ENCODE peak calls at places on chromosome 15, in six cellular contexts. D, B, X, T, M and Y are unnamed samples.
A peak's percentile ranks its signal among the peaks of the same experiment; 100 is the strongest.

GRCh38 chr15:89041507-89041906 is 46.7 kb upstream of the ABHD2 start:
- DNase-seq in D (no peak), B (no peak), X (no peak), T (no peak), M (no peak), Y (no peak)

GRCh38 chr15:31013863-31014607 is 22.6 kb upstream of the MTMR10 start:
- DNase-seq in D (no peak), B (no peak), X (no peak), T (no peak), M (no peak), Y (no peak)

GRCh38 chr15:61050844-61051569 is 178.1 kb downstream of the RORA start:
- DNase-seq in D (no peak), B (no peak), X (no peak), T (no peak), M (no peak), Y (no peak)

GRCh38 chr15:70181626-70182255 is 84.0 kb upstream of the TLE3 start:
- DNase-seq in D (no peak), B (no peak), X (no peak), T (no peak), M (no peak), Y (no peak)

GRCh38 chr15:70512772-70513362 is 250.5 kb downstream of the UACA start:
- DNase-seq in D (peak; percentile 77), B (no peak), X (peak; percentile 75), T (no peak), M (peak; percentile 60), Y (peak; percentile 57)

GRCh38 chr15:34014556-34014955 is 24.4 kb downstream of the AVEN start:
- DNase-seq in D (peak; percentile 39), B (peak; percentile 64), X (no peak), T (no peak), M (peak; percentile 7), Y (no peak)

GRCh38 chr15:76996526-76997401 is 1.8 kb downstream of the PSTPIP1 start:
- DNase-seq in D (peak; percentile 57), B (peak; percentile 11), X (peak; percentile 77), T (no peak), M (no peak), Y (peak; percentile 69)

GRCh38 chr15:70353606-70354259 is 256.0 kb upstream of the TLE3 start:
- DNase-seq in D (no peak), B (no peak), X (no peak), T (peak; percentile 53), M (no peak), Y (no peak)

GRCh38 chr15:94671845-94672524 is 440.6 kb downstream of the MCTP2 start:
- DNase-seq in D (peak; percentile 33), B (peak; percentile 44), X (no peak), T (no peak), M (peak; percentile 9), Y (no peak)

GRCh38 chr15:52417501-52417900 is 111.2 kb downstream of the MYO5A start:
- DNase-seq in D (peak; percentile 60), B (peak; percentile 38), X (no peak), T (no peak), M (no peak), Y (no peak)

GRCh38 chr15:54636147-54636546 is 560.6 kb downstream of the RSL24D1 start:
- DNase-seq in D (no peak), B (no peak), X (no peak), T (no peak), M (no peak), Y (no peak)

GRCh38 chr15:91664224-91664836 is 189.2 kb upstream of the SLCO3A1 start:
- DNase-seq in D (no peak), B (no peak), X (no peak), T (no peak), M (no peak), Y (no peak)

GRCh38 chr15:60673918-60674558 is 195.1 kb upstream of the ICE2 start:
- DNase-seq in D (peak; percentile 88), B (peak; percentile 95), X (no peak), T (peak; percentile 45), M (peak; percentile 97), Y (no peak)

GRCh38 chr15:90829942-90830440 is 38.4 kb upstream of the FURIN start:
- DNase-seq in D (no peak), B (no peak), X (no peak), T (no peak), M (no peak), Y (peak; percentile 62)

GRCh38 chr15:39624806-39625205 is 43.9 kb downstream of the THBS1 start:
- DNase-seq in D (peak; percentile 93), B (peak; percentile 92), X (peak; percentile 72), T (no peak), M (peak; percentile 89), Y (peak; percentile 34)

GRCh38 chr15:46815765-46816164 is 901.5 kb upstream of the SEMA6D start:
- DNase-seq in D (no peak), B (no peak), X (no peak), T (peak; percentile 27), M (no peak), Y (no peak)

GRCh38 chr15:85973584-85974347 is 105.9 kb upstream of the AGBL1 start:
- DNase-seq in D (no peak), B (peak; percentile 32), X (no peak), T (no peak), M (no peak), Y (no peak)

GRCh38 chr15:38895326-38896282 is 331.0 kb upstream of the RASGRP1 start:
- DNase-seq in D (peak; percentile 80), B (peak; percentile 88), X (no peak), T (no peak), M (peak; percentile 86), Y (no peak)

GRCh38 chr15:83066034-83066760 is 855 bp downstream of the BTBD1 start:
- DNase-seq in D (no peak), B (no peak), X (no peak), T (no peak), M (no peak), Y (peak; percentile 25)

GRCh38 chr15:78194568-78194925 is 39.8 kb downstream of the ACSBG1 start:
- DNase-seq in D (no peak), B (no peak), X (peak; percentile 37), T (no peak), M (no peak), Y (no peak)

GRCh38 chr15:38854506-38854905 is 289.9 kb upstream of the RASGRP1 start:
- DNase-seq in D (no peak), B (no peak), X (no peak), T (no peak), M (no peak), Y (no peak)

GRCh38 chr15:101376615-101377395 is 81.8 kb upstream of the SNRPA1 start:
- DNase-seq in D (no peak), B (no peak), X (no peak), T (no peak), M (no peak), Y (no peak)

GRCh38 chr15:75065851-75066509 is 42.6 kb downstream of the PPCDC start:
- DNase-seq in D (peak; percentile 61), B (peak; percentile 39), X (no peak), T (no peak), M (peak; percentile 35), Y (peak; percentile 10)

GRCh38 chr15:48963524-48964113 is at the start of gene SHC4:
- DNase-seq in D (peak; percentile 87), B (peak; percentile 73), X (peak; percentile 69), T (peak; percentile 39), M (peak; percentile 79), Y (peak; percentile 61)

GRCh38 chr15:73295630-73296286 is 73.0 kb downstream of the HCN4 start:
- DNase-seq in D (peak; percentile 79), B (no peak), X (no peak), T (no peak), M (no peak), Y (no peak)

GRCh38 chr15:25175789-25176615 is 221.2 kb downstream of the SNRPN start:
- DNase-seq in D (no peak), B (no peak), X (peak; percentile 25), T (peak; percentile 12), M (no peak), Y (peak; percentile 2)

GRCh38 chr15:68807249-68807648 is 13.4 kb downstream of the ANP32A start:
- DNase-seq in D (no peak), B (no peak), X (no peak), T (no peak), M (no peak), Y (peak; percentile 18)

GRCh38 chr15:31843426-31844055 is 186.8 kb upstream of the CHRNA7 start:
- DNase-seq in D (no peak), B (no peak), X (no peak), T (no peak), M (no peak), Y (no peak)

GRCh38 chr15:85289677-85290365 is 90.6 kb upstream of the AKAP13 start:
- DNase-seq in D (peak; percentile 66), B (peak; percentile 18), X (no peak), T (peak; percentile 71), M (peak; percentile 34), Y (no peak)

DNA sequence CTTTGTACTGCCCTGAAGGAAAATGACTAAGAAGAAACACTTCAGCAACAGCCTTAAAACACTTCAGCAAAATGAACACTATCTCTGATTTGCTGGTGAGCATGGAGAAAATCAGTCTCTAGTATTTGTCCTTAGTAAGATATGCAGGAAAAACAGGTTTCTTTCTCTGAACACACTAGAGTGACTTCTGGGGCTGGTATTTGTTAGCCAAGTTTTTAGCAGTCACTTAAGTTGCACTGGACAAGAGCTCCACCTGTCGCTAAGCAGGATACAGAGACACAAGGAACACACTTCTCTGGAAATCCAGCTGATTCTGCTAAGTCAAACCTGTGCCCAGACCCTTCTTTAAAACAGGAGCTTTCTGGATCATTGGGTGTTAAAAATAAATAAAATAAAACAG is 65.3 kb downstream of the CHAC1 start:
- DNase-seq in D (peak; percentile 32), B (peak; percentile 28), X (no peak), T (no peak), M (no peak), Y (no peak)
- TF ChIP-seq CTCF in D (peak; percentile 13), B (peak; percentile 20), X (peak; percentile 31), T (no peak), M (peak; percentile 17), Y (peak; percentile 87)

GRCh38 chr15:58065445-58066041 is at the start of gene ALDH1A2:
- DNase-seq in D (peak; percentile 38), B (no peak), X (peak; percentile 69), T (peak; percentile 30), M (no peak), Y (peak; percentile 54)
- H3K4me3 ChIP-seq in D (peak within 1 kb of the TSS; percentile 38), B (no peak within 1 kb of the TSS), X (peak within 1 kb of the TSS; percentile 45), T (peak within 1 kb of the TSS; percentile 43), M (peak within 1 kb of the TSS; percentile 42), Y (peak within 1 kb of the TSS; percentile 18)

GRCh38 chr15:43488790-43489585 is 4.0 kb downstream of the TP53BP1 start:
- DNase-seq in D (peak; percentile 51), B (no peak), X (no peak), T (no peak), M (no peak), Y (no peak)

GRCh38 chr15:43492266-43492665 is 690 bp downstream of the TP53BP1 start:
- DNase-seq in D (no peak), B (no peak), X (no peak), T (no peak), M (no peak), Y (no peak)

GRCh38 chr15:43487271-43487895 is 5.6 kb downstream of the TP53BP1 start:
- DNase-seq in D (no peak), B (no peak), X (no peak), T (no peak), M (no peak), Y (no peak)

GRCh38 chr15:43493687-43494472 is 924 bp upstream of the TP53BP1 start:
- DNase-seq in D (no peak), B (no peak), X (no peak), T (no peak), M (no peak), Y (no peak)

GRCh38 chr15:43492673-43493601 is at the start of gene TP53BP1:
- DNase-seq in D (peak; percentile 96), B (peak; percentile 93), X (peak; percentile 97), T (peak; percentile 94), M (peak; percentile 97), Y (peak; percentile 98)
- TF ChIP-seq CTCF in D (no peak), B (no peak), X (no peak), T (no peak), M (no peak), Y (no peak)

GRCh38 chr15:66744610-66745279 is 42.7 kb downstream of the SMAD6 start:
- DNase-seq in D (no peak), B (no peak), X (no peak), T (no peak), M (no peak), Y (peak; percentile 29)
- H3K4me3 ChIP-seq in D (no peak overlapping the region), B (no peak overlapping the region), X (no peak overlapping the region), T (no peak overlapping the region), M (no peak overlapping the region), Y (no peak overlapping the region)